ENCODE peak calls at places on chromosomes 2 and 18, in seven cellular contexts. F, K, Q, E, J, V and U are unnamed samples.

GRCh38 chr18:42915240-42915791 is 200.2 kb downstream of the RIT2 start:
- DNase-seq in F (no peak), K (no peak), Q (no peak), E (no peak), J (no peak), V (no peak), U (no peak)

GRCh38 chr2:29697715-29698114 is 223.7 kb downstream of the ALK start:
- DNase-seq in F (no peak), K (no peak), Q (no peak), E (no peak), J (no peak), V (peak; percentile 17), U (no peak)

GRCh38 chr18:65746936-65747335 is 3.9 kb upstream of the CDH7 start:
- DNase-seq in F (no peak), K (no peak), Q (no peak), E (no peak), J (no peak), V (no peak), U (no peak)

GRCh38 chr2:238912228-238912915 is 64.5 kb downstream of the TWIST2 start:
- DNase-seq in F (no peak), K (no peak), Q (no peak), E (no peak), J (no peak), V (no peak), U (no peak)

GRCh38 chr18:14089781-14090180 is 42.5 kb downstream of the ZNF519 start:
- DNase-seq in F (peak; percentile 35), K (no peak), Q (no peak), E (peak; percentile 27), J (no peak), V (no peak), U (no peak)

GRCh38 chr2:100460904-100461303 is 9.4 kb upstream of the NMS start:
- DNase-seq in F (no peak), K (no peak), Q (no peak), E (no peak), J (no peak), V (no peak), U (no peak)

GRCh38 chr2:213740453-213740852 is 456.2 kb downstream of the SPAG16 start:
- DNase-seq in F (no peak), K (no peak), Q (no peak), E (no peak), J (no peak), V (no peak), U (no peak)

GRCh38 chr2:45242161-45242741 is 233.0 kb upstream of the SIX2 start:
- DNase-seq in F (no peak), K (no peak), Q (peak; percentile 55), E (no peak), J (no peak), V (peak; percentile 68), U (no peak)

GRCh38 chr18:49728542-49728941 is 84.8 kb downstream of the ACAA2 start:
- DNase-seq in F (peak; percentile 41), K (peak; percentile 61), Q (no peak), E (no peak), J (peak; percentile 35), V (peak; percentile 16), U (peak; percentile 53)

GRCh38 chr2:16628316-16628715 is 37.3 kb downstream of the CYRIA start:
- DNase-seq in F (no peak), K (no peak), Q (no peak), E (no peak), J (no peak), V (no peak), U (no peak)

GRCh38 chr2:159711562-159712193 is 628 bp upstream of the MARCHF7 start:
- DNase-seq in F (no peak), K (no peak), Q (no peak), E (no peak), J (no peak), V (no peak), U (no peak)

GRCh38 chr2:225031599-225031998 is 10.7 kb downstream of the DOCK10 start:
- DNase-seq in F (no peak), K (no peak), Q (no peak), E (no peak), J (no peak), V (no peak), U (no peak)

GRCh38 chr2:86047575-86048382 is 57.9 kb downstream of the POLR1A start:
- DNase-seq in F (no peak), K (no peak), Q (no peak), E (no peak), J (no peak), V (no peak), U (no peak)

GRCh38 chr2:53182609-53183008 is 585.0 kb upstream of the CHAC2 start:
- DNase-seq in F (no peak), K (no peak), Q (no peak), E (no peak), J (no peak), V (no peak), U (no peak)

GRCh38 chr2:208147008-208147407 is 1.1 kb upstream of the CRYGB start:
- DNase-seq in F (no peak), K (no peak), Q (no peak), E (no peak), J (no peak), V (no peak), U (no peak)

GRCh38 chr18:27808678-27809077 is 368.3 kb downstream of the CDH2 start:
- DNase-seq in F (no peak), K (no peak), Q (no peak), E (no peak), J (no peak), V (no peak), U (no peak)

GRCh38 chr2:105432749-105433148 is 33.9 kb upstream of the FHL2 start:
- DNase-seq in F (no peak), K (no peak), Q (no peak), E (no peak), J (no peak), V (no peak), U (no peak)

DNA sequence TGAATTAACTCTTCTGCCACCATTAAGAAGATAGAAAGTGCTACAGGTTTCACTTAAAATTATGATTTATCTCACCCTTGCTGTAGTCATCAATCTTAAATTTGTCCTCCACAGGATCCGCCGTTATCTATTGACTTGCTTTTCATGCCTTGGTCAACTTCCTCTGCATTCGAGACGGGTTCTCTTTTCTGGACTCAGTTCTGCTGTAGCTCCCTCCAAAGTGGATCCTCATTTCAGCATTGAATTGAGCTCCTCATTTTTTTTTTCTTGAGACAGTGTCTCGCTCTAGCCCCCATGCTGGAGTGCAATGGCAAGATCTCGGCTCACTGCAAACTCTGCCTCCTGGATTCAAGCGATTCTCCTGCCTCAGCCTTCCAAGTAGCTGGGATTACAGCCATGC is 27.6 kb downstream of the INPP5D start:
- DNase-seq in F (no peak), K (no peak), Q (no peak), E (no peak), J (no peak), V (no peak), U (no peak)
- H3K4me1 ChIP-seq in F (peaks cover 7% of the 10 kb centered on the region), K (peaks cover 67% of the 10 kb centered on the region), Q (peaks cover 37% of the 10 kb centered on the region), E (no peaks in the 10 kb centered on the region), J (no peaks in the 10 kb centered on the region), V (peaks cover 19% of the 10 kb centered on the region), U (no peaks in the 10 kb centered on the region)

GRCh38 chr2:188416367-188416766 is 124.7 kb downstream of the GULP1 start:
- DNase-seq in F (no peak), K (no peak), Q (no peak), E (no peak), J (no peak), V (no peak), U (no peak)
- TF ChIP-seq CTCF in F (no peak), K (no peak), Q (no peak), E (no peak), J (no peak), V (no peak), U (no peak)

DNA sequence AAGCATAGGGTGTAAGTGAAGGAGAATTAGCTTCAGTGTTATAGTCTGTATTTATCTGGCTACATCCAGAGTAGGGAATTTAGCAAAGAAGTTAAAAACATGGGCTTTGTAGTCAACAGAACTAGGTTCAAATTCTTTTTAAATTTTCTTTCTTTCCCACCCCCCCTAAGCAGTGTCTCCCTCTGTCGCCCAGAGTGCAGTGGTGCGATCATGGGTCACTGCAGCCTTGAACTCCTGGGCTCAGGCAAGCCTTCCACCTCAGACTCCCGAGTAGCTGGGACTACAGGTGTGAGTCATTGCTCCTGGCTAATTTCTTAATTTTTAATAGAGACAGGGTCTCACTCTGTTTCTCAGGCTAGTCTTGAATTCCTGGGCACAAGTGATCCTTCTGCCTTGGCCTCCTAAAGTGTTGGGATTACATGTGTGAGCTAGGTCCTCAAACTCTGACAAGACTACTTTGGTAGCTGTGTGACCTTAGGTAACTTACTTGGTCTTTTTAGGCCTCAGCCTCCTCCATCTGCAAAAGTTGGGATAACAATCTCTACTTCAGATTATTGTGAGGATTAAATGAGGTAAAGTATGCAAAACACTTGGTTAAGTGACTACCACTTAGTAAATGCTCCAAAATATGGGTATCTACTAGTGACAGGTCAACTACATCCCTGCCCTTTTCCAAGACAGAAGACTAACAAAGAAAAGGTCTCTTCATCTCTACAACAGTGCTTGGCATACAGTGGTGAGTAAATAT is 17.8 kb downstream of the DOK1 start:
- DNase-seq in F (no peak), K (no peak), Q (no peak), E (no peak), J (no peak), V (no peak), U (no peak)
- H3K4me1 ChIP-seq in F (peaks cover 27% of the 10 kb centered on the region), K (peaks cover 19% of the 10 kb centered on the region), Q (peaks cover 24% of the 10 kb centered on the region), E (peaks cover 24% of the 10 kb centered on the region), J (no peaks in the 10 kb centered on the region), V (no peaks in the 10 kb centered on the region), U (no peaks in the 10 kb centered on the region)

GRCh38 chr2:166627893-166628292 is 133.8 kb upstream of the SCN7A start:
- DNase-seq in F (peak; percentile 19), K (no peak), Q (no peak), E (no peak), J (no peak), V (no peak), U (no peak)

GRCh38 chr2:166637051-166637450 is 143.0 kb upstream of the SCN7A start:
- DNase-seq in F (no peak), K (no peak), Q (no peak), E (no peak), J (no peak), V (no peak), U (no peak)

GRCh38 chr2:166634706-166635105 is 140.7 kb upstream of the SCN7A start:
- DNase-seq in F (no peak), K (no peak), Q (no peak), E (no peak), J (no peak), V (no peak), U (no peak)

GRCh38 chr2:166628478-166629136 is 134.6 kb upstream of the SCN7A start:
- DNase-seq in F (peak; percentile 77), K (no peak), Q (no peak), E (peak; percentile 25), J (no peak), V (no peak), U (no peak)

DNA sequence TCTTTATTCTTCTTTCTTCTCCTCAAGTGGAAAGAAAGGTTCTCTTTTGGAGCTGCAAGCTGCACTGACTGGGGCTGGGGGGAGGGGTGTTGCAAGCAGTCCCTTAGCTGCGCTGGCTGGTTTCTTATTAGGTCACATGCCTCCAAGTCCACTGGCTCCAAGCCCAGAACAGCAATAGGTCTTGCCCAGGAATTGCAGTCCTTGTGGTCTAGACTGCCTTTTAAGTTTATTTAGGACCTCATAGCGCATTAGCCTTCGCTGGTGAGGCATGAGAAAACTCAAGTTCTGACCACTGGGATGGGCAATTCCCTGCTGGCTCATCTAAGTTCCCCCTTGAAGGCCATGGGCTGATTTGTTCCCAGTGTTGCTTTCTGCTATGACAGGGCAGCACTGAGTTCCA is 138.6 kb upstream of the SCN7A start:
- DNase-seq in F (peak; percentile 68), K (no peak), Q (no peak), E (peak; percentile 29), J (no peak), V (no peak), U (no peak)
- TF ChIP-seq CTCF in F (no peak), K (no peak), Q (no peak), E (no peak), J (no peak), V (no peak), U (no peak)